ENCODE peak calls at places on chromosomes 4 and X, in five cellular contexts. Y, P, W, A and J are unnamed samples.
A peak's percentile ranks its signal among the peaks of the same experiment; 100 is the strongest.

GRCh38 chr4:171813195-171813955 is at the start of gene GALNTL6:
- DNase-seq in Y (peak; percentile 37), P (no peak), W (no peak), A (no peak), J (no peak)

GRCh38 chrX:109357714-109358113 is 124.2 kb downstream of the GUCY2F start:
- DNase-seq in Y (no peak), P (no peak), W (no peak), A (no peak), J (no peak)

GRCh38 chr4:150251752-150252190 is 173.5 kb downstream of the DCLK2 start:
- DNase-seq in Y (no peak), P (no peak), W (no peak), A (no peak), J (no peak)

GRCh38 chr4:90159193-90159592 is 32.0 kb downstream of the CCSER1 start:
- DNase-seq in Y (no peak), P (no peak), W (no peak), A (no peak), J (no peak)

GRCh38 chrX:121365572-121366161 is 318.3 kb downstream of the GLUD2 start:
- DNase-seq in Y (no peak), P (no peak), W (no peak), A (no peak), J (no peak)

GRCh38 chrX:154457491-154458115 is 478 bp upstream of the PLXNA3 start:
- DNase-seq in Y (no peak), P (no peak), W (peak; percentile 67), A (no peak), J (no peak)

GRCh38 chrX:1139101-1139500 is 73.3 kb downstream of the CRLF2 start:
- DNase-seq in Y (no peak), P (no peak), W (no peak), A (peak; percentile 56), J (no peak)

GRCh38 chrX:130047416-130047815 is 62.9 kb downstream of the ELF4 start:
- DNase-seq in Y (no peak), P (no peak), W (no peak), A (no peak), J (no peak)

GRCh38 chr4:148881860-148882643 is 439.8 kb upstream of the NR3C2 start:
- DNase-seq in Y (no peak), P (no peak), W (no peak), A (no peak), J (no peak)

GRCh38 chrX:28135378-28136047 is 154.3 kb upstream of the DCAF8L1 start:
- DNase-seq in Y (no peak), P (no peak), W (no peak), A (no peak), J (no peak)

GRCh38 chr4:108620101-108620932 is at the start of gene RPL34:
- DNase-seq in Y (peak; percentile 85), P (peak; percentile 97), W (peak; percentile 94), A (peak; percentile 99), J (peak; percentile 96)

GRCh38 chr4:76718806-76719205 is 179.1 kb downstream of the SOWAHB start:
- DNase-seq in Y (no peak), P (no peak), W (no peak), A (no peak), J (no peak)

GRCh38 chr4:179195887-179196286 is 1753.7 kb upstream of the AGA start:
- DNase-seq in Y (no peak), P (no peak), W (no peak), A (no peak), J (no peak)

GRCh38 chrX:997631-998137 is 214.8 kb downstream of the CRLF2 start:
- DNase-seq in Y (no peak), P (no peak), W (no peak), A (no peak), J (no peak)

GRCh38 chr4:1728061-1728980 is 7.0 kb downstream of the TACC3 start:
- DNase-seq in Y (no peak), P (no peak), W (no peak), A (no peak), J (no peak)

GRCh38 chr4:181674315-181674714 is 568.9 kb upstream of the TENM3 start:
- DNase-seq in Y (no peak), P (no peak), W (no peak), A (no peak), J (no peak)

GRCh38 chr4:7034262-7035081 is 8.7 kb upstream of the TADA2B start:
- DNase-seq in Y (no peak), P (no peak), W (no peak), A (no peak), J (no peak)

GRCh38 chr4:40546972-40547371 is 82.7 kb downstream of the RBM47 start:
- DNase-seq in Y (no peak), P (no peak), W (no peak), A (no peak), J (no peak)

GRCh38 chr4:48078862-48079655 is 55.0 kb downstream of the TXK start:
- DNase-seq in Y (no peak), P (no peak), W (no peak), A (no peak), J (no peak)

GRCh38 chr4:46844325-46844917 is 64.6 kb downstream of the COX7B2 start:
- DNase-seq in Y (no peak), P (no peak), W (no peak), A (no peak), J (peak; percentile 6)

GRCh38 chr4:73433140-73433539 is 2.9 kb upstream of the AFP start:
- DNase-seq in Y (no peak), P (no peak), W (no peak), A (no peak), J (no peak)

GRCh38 chrX:23493941-23494374 is 159.3 kb downstream of the PTCHD1 start:
- DNase-seq in Y (no peak), P (no peak), W (no peak), A (no peak), J (no peak)

GRCh38 chr4:72449705-72450104 is 119.3 kb downstream of the ADAMTS3 start:
- DNase-seq in Y (no peak), P (no peak), W (no peak), A (no peak), J (no peak)

GRCh38 chr4:181193162-181193930 is 1049.9 kb upstream of the TENM3 start:
- DNase-seq in Y (no peak), P (no peak), W (no peak), A (no peak), J (no peak)

GRCh38 chr4:29553842-29554241 is 1166.3 kb upstream of the PCDH7 start:
- DNase-seq in Y (no peak), P (no peak), W (no peak), A (no peak), J (no peak)

GRCh38 chr4:79862842-79863241 is 210.2 kb downstream of the ANTXR2 start:
- DNase-seq in Y (no peak), P (no peak), W (no peak), A (no peak), J (no peak)

GRCh38 chr4:168707205-168707604 is 210.4 kb downstream of the PALLD start:
- DNase-seq in Y (no peak), P (no peak), W (no peak), A (no peak), J (no peak)

GRCh38 chr4:106816501-106816900 is 219.6 kb downstream of the DKK2 start:
- DNase-seq in Y (no peak), P (no peak), W (no peak), A (no peak), J (no peak)

GRCh38 chr4:106818764-106819163 is 217.3 kb downstream of the DKK2 start:
- DNase-seq in Y (no peak), P (no peak), W (no peak), A (no peak), J (no peak)
- TF ChIP-seq CTCF in Y (peak; percentile 61), P (peak; percentile 61), W (no peak), A (no peak), J (no peak)

GRCh38 chrX:135436966-135437866 is 15.5 kb downstream of the SMIM10L2A start:
- DNase-seq in Y (no peak), P (no peak), W (no peak), A (peak; percentile 72), J (no peak)
- TF ChIP-seq CTCF in Y (no peak), P (no peak), W (no peak), A (no peak), J (no peak)

GRCh38 chr4:15956179-15956850 is 6.7 kb downstream of the FGFBP2 start:
- DNase-seq in Y (no peak), P (no peak), W (peak; percentile 85), A (peak; percentile 93), J (peak; percentile 53)

GRCh38 chr4:15953625-15954024 is 9.3 kb downstream of the FGFBP2 start:
- DNase-seq in Y (no peak), P (no peak), W (no peak), A (no peak), J (no peak)

GRCh38 chr4:15951781-15952180 is 11.2 kb downstream of the FGFBP2 start:
- DNase-seq in Y (no peak), P (no peak), W (no peak), A (no peak), J (no peak)

GRCh38 chr4:15958562-15958961 is 4.4 kb downstream of the FGFBP2 start:
- DNase-seq in Y (no peak), P (no peak), W (no peak), A (no peak), J (no peak)

GRCh38 chr4:15955670-15956069 is 7.3 kb downstream of the FGFBP2 start:
- DNase-seq in Y (no peak), P (no peak), W (no peak), A (no peak), J (no peak)
- TF ChIP-seq CTCF in Y (no peak), P (no peak), W (no peak), A (no peak), J (no peak)

GRCh38 chrX:113001836-113002235 is 161.2 kb upstream of the AMOT start:
- DNase-seq in Y (no peak), P (no peak), W (no peak), A (no peak), J (no peak)
- TF ChIP-seq CTCF in Y (no peak), P (no peak), W (peak; percentile 4), A (no peak), J (no peak)

GRCh38 chr4:81688085-81688484 is 216.4 kb upstream of the RASGEF1B start:
- DNase-seq in Y (no peak), P (no peak), W (no peak), A (no peak), J (no peak)
- TF ChIP-seq CTCF in Y (no peak), P (no peak), W (peak; percentile 42), A (no peak), J (no peak)